ENCODE peak calls at places on chromosomes 6 and 20, in seven cellular contexts. F is upper lobe of right lung, N is NB4, V is psoas muscle, C is osteocyte, X is GM23338, A is heart right ventricle. K is an unnamed sample.

GRCh38 chr6:30100585-30101422 is 12.1 kb downstream of the TRIM31 start:
- DNase-seq in F (peak), A (peak), N (no peak), X (peak), V (peak), C (no peak), K (no peak)

GRCh38 chr6:16676376-16676775 is 84.9 kb downstream of the ATXN1 start:
- DNase-seq in X (no peak), C (no peak), N (no peak), F (no peak), A (no peak), V (no peak), K (no peak)

GRCh38 chr6:136446145-136446544 is 104.1 kb downstream of the MAP7 start:
- DNase-seq in C (no peak), N (no peak), A (no peak), F (no peak), V (no peak), X (no peak), K (no peak)

GRCh38 chr20:22438346-22438745 is 146.0 kb downstream of the FOXA2 start:
- DNase-seq in V (no peak), X (peak), N (no peak), C (no peak), F (no peak), A (no peak), K (no peak)

GRCh38 chr6:152993847-152994246 is 8.7 kb downstream of the MTRF1L start:
- DNase-seq in X (no peak), V (no peak), A (no peak), F (no peak), N (no peak), C (no peak), K (no peak)

GRCh38 chr20:39990692-39991091 is 698.3 kb downstream of the MAFB start:
- DNase-seq in A (no peak), V (no peak), C (no peak), X (no peak), N (no peak), F (no peak), K (no peak)

GRCh38 chr6:147081210-147081609 is 123.0 kb upstream of the STXBP5 start:
- DNase-seq in F (no peak), N (no peak), C (no peak), A (no peak), V (no peak), X (no peak), K (no peak)

GRCh38 chr6:28880894-28881780 is 42.6 kb downstream of the TRIM27 start:
- DNase-seq in X (peak), F (no peak), A (peak), N (peak), C (peak), V (peak), K (peak)

GRCh38 chr6:139448998-139449610 is 74.7 kb upstream of the CITED2 start:
- DNase-seq in V (no peak), N (no peak), A (no peak), X (no peak), C (no peak), F (no peak), K (no peak)

GRCh38 chr6:116764557-116764960 is 960 bp downstream of the FAM162B start:
- DNase-seq in N (no peak), F (no peak), A (no peak), X (peak), C (no peak), V (peak), K (no peak)

GRCh38 chr6:13303668-13304017 is 24.7 kb downstream of the TBC1D7 start:
- DNase-seq in N (no peak), A (peak), V (peak), X (no peak), F (peak), C (peak), K (peak)

GRCh38 chr6:130744601-130745382 is 82.4 kb upstream of the SMLR1 start:
- DNase-seq in N (no peak), C (no peak), F (no peak), X (no peak), V (no peak), A (no peak), K (no peak)

GRCh38 chr20:23959054-23959453 is 29.5 kb downstream of the GGTLC1 start:
- DNase-seq in N (no peak), V (no peak), A (no peak), C (no peak), F (no peak), X (no peak), K (no peak)

GRCh38 chr6:121791396-121792315 is 356.2 kb downstream of the GJA1 start:
- DNase-seq in A (no peak), X (peak), F (no peak), C (no peak), N (peak), V (no peak), K (no peak)
- TF ChIP-seq CTCF in A (no peak), X (peak), F (no peak), C (no peak), N (no peak), V (no peak), K (no peak)

DNA sequence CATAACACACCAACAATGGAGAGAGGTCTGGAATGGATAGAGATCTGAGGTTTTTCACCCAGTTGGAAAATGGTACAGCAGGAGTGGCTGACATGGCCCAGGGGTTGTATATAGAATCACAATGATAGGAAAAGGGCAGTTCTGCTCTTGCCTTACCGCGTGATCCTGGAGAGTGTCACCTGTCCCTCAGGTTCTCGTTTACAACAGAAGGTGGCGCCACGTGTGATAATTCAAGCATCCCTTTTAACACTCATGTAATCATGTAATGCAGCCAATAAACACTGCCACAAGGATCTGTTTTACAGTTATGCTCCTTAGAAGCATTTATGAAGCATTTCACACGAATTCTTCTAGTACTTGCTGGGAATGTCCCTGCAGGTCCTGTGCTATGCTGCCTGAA is 12.9 kb upstream of the WFDC2 start:
- DNase-seq in A (no peak), X (peak), N (peak), F (no peak), C (no peak), V (no peak), K (no peak)
- TF ChIP-seq CTCF in A (no peak), X (peak), N (peak), F (peak), C (peak), V (peak), K (peak)

GRCh38 chr6:1001655-1002349 is 308.9 kb upstream of the EXOC2 start:
- DNase-seq in C (no peak), F (no peak), V (no peak), X (no peak), A (no peak), N (no peak), K (peak)
- TF ChIP-seq CTCF in C (no peak), F (no peak), V (no peak), X (no peak), A (no peak), N (no peak), K (no peak)

GRCh38 chr6:157688960-157689599 is 134.0 kb upstream of the SNX9 start:
- DNase-seq in V (no peak), C (no peak), N (no peak), A (no peak), X (peak), F (peak), K (no peak)
- TF ChIP-seq CTCF in V (peak), C (no peak), N (no peak), A (no peak), X (peak), F (no peak), K (no peak)

GRCh38 chr20:47428164-47428563 is 71.7 kb upstream of the ZMYND8 start:
- DNase-seq in N (peak), F (no peak), V (no peak), C (no peak), X (peak), A (no peak), K (no peak)
- TF ChIP-seq CTCF in N (no peak), F (no peak), V (no peak), C (no peak), X (no peak), A (no peak), K (no peak)

GRCh38 chr20:58344741-58345140 is 35.2 kb downstream of the RAB22A start:
- DNase-seq in F (no peak), N (no peak), X (no peak), C (no peak), V (no peak), A (no peak), K (no peak)

GRCh38 chr20:58352454-58352853 is 36.6 kb upstream of the VAPB start:
- DNase-seq in V (no peak), C (no peak), X (no peak), N (no peak), F (no peak), A (no peak), K (no peak)

GRCh38 chr20:58349586-58349985 is 39.4 kb upstream of the VAPB start:
- DNase-seq in A (no peak), N (no peak), X (no peak), V (no peak), F (no peak), C (no peak), K (no peak)
- TF ChIP-seq CTCF in A (no peak), N (no peak), X (no peak), V (no peak), F (no peak), C (no peak), K (no peak)

GRCh38 chr6:1363729-1364572 is 25.4 kb upstream of the FOXF2 start:
- DNase-seq in V (peak), N (peak), F (no peak), A (no peak), C (no peak), X (peak), K (no peak)
- TF ChIP-seq CTCF in V (peak), N (peak), F (peak), A (no peak), C (peak), X (peak), K (peak)

DNA sequence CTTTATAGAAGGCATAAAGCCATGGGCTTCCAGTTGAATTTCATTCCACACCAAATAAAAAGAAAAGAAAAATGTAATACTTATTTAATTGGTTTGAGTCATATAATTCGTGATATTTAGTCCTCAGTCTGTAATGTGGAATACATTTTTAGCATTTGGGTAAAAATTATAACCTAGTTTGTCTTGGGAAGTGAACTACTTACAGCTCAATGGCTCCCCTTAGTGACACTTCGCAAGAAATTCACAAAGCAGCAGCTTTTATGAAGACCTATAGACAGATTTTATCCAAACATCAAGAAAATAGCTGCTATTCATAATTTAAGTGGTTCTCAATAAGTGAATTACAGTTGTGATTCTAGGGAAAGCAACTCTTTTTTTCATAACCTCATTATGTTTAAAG is 72.1 kb downstream of the RSPO3 start:
- DNase-seq in F (no peak), X (peak), C (no peak), V (no peak), N (peak), A (no peak), K (no peak)
- TF ChIP-seq CTCF in F (peak), X (peak), C (peak), V (peak), N (peak), A (no peak), K (peak)

GRCh38 chr20:35518975-35519374 is 10.5 kb downstream of the C20orf173 start:
- DNase-seq in A (no peak), C (no peak), F (no peak), V (no peak), X (no peak), N (no peak), K (no peak)

DNA sequence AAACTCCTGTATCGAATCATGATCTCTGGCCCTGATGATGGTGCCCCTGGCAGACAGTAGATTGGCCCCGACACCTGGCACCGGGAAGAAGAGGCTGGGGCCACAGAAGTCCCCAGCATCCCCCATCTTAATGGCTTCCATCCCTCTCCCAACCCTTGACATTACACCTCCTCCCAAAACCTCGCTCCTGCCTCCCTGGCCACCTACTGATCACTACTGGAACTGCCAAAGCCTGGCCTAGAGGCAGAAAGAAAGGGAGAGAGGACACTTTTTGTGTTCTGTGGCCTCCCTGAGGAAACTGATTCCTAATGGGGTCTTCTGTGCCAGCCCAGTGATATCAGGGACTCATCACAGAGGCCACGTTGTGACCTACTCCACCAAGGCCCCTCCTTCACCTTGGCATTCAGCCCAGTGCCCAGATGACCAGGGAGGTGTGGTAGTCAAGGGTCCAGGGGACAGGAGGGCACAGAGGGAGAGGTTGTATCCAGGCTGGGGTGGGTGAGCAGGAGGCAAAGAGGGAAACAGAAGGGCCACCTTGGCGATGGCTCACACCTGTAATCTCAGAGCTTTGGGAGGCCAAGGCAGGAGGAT is 6.1 kb downstream of the C20orf173 start:
- DNase-seq in N (peak), X (peak), C (no peak), F (no peak), V (no peak), A (no peak), K (peak)
- TF ChIP-seq CTCF in N (peak), X (peak), C (peak), F (peak), V (peak), A (no peak), K (peak)

GRCh38 chr6:158959552-158959951 is 40.5 kb downstream of the RSPH3 start:
- DNase-seq in C (no peak), F (no peak), V (no peak), A (no peak), N (no peak), X (no peak), K (no peak)

GRCh38 chr6:158955265-158955664 is 44.7 kb downstream of the RSPH3 start:
- DNase-seq in F (no peak), V (no peak), A (no peak), C (no peak), X (no peak), N (peak), K (no peak)

GRCh38 chr6:158960046-158960445 is 40.0 kb downstream of the RSPH3 start:
- DNase-seq in F (no peak), N (no peak), X (no peak), V (no peak), A (no peak), C (no peak), K (no peak)

GRCh38 chr6:158962371-158962770 is 37.6 kb downstream of the RSPH3 start:
- DNase-seq in N (no peak), C (no peak), V (no peak), A (no peak), F (no peak), X (no peak), K (no peak)

GRCh38 chr6:158958504-158959386 is 41.3 kb downstream of the RSPH3 start:
- DNase-seq in V (no peak), C (no peak), A (no peak), N (no peak), F (no peak), X (no peak), K (no peak)
- TF ChIP-seq CTCF in V (no peak), C (no peak), A (no peak), N (no peak), F (peak), X (peak), K (peak)

K was measured in GM13977.